ENCODE peak calls at places on chromosomes 4 and X, in seven cellular contexts. J is astrocyte of the spinal cord, H is dorsolateral prefrontal cortex, A is AG04450, V is fibroblast of the aortic adventitia, D is neural crest cell, K is AG09309. L is an unnamed sample.

GRCh38 chr4:47213539-47213938 is 182.2 kb downstream of the GABRB1 start:
- DNase-seq in V (no peak), A (no peak), H (no peak), J (no peak), D (no peak), K (no peak), L (no peak)

GRCh38 chrX:70592091-70592490 is 147.5 kb downstream of the DLG3 start:
- DNase-seq in V (peak; percentile 69), H (no peak), D (no peak), K (peak; percentile 27), A (peak; percentile 4), J (peak; percentile 43), L (peak; percentile 47)

GRCh38 chrX:14290335-14290734 is 239.0 kb upstream of the GLRA2 start:
- DNase-seq in H (no peak), D (no peak), A (no peak), J (no peak), V (no peak), K (no peak), L (no peak)

GRCh38 chrX:109774706-109775105 is 41.6 kb upstream of the ACSL4 start:
- DNase-seq in J (peak; percentile 33), V (peak; percentile 88), A (peak; percentile 20), D (no peak), K (peak; percentile 23), H (no peak), L (peak; percentile 73)

GRCh38 chr4:22987861-22988260 is 295.1 kb downstream of the GBA3 start:
- DNase-seq in H (no peak), J (peak; percentile 89), V (peak; percentile 60), K (no peak), D (no peak), A (no peak), L (peak; percentile 66)

GRCh38 chrX:153065389-153065788 is 6.9 kb upstream of the PNMA6A start:
- DNase-seq in V (no peak), K (no peak), A (no peak), D (no peak), J (no peak), H (no peak), L (no peak)

GRCh38 chr4:154399259-154399974 is 92.2 kb downstream of the DCHS2 start:
- DNase-seq in D (no peak), K (peak; percentile 35), V (peak; percentile 38), A (no peak), H (no peak), J (peak; percentile 40), L (peak; percentile 60)

GRCh38 chr4:147970003-147970402 is 238.1 kb downstream of the ARHGAP10 start:
- DNase-seq in A (no peak), H (no peak), K (no peak), D (no peak), J (no peak), V (no peak), L (no peak)

GRCh38 chr4:163515198-163515597 is 20.7 kb downstream of the TMA16 start:
- DNase-seq in H (no peak), D (no peak), A (no peak), V (no peak), K (no peak), J (no peak), L (no peak)

GRCh38 chrX:136541294-136541693 is 9.3 kb downstream of the VGLL1 start:
- DNase-seq in H (no peak), A (no peak), D (no peak), V (no peak), J (no peak), K (no peak), L (no peak)

GRCh38 chrX:40887476-40887875 is 152.1 kb upstream of the MED14 start:
- DNase-seq in H (no peak), V (no peak), J (no peak), A (no peak), D (no peak), K (no peak), L (peak; percentile 58)

GRCh38 chrX:39162322-39162721 is 361.1 kb downstream of the MID1IP1 start:
- DNase-seq in K (no peak), D (peak; percentile 29), H (no peak), V (no peak), A (no peak), J (no peak), L (no peak)

GRCh38 chrX:115709039-115709438 is 148.1 kb downstream of the PLS3 start:
- DNase-seq in A (no peak), D (no peak), V (no peak), J (no peak), H (no peak), K (no peak), L (no peak)

GRCh38 chr4:6971536-6972374 is 62.1 kb downstream of the TBC1D14 start:
- DNase-seq in A (no peak), H (no peak), K (no peak), V (no peak), J (no peak), D (no peak), L (no peak)

GRCh38 chr4:91471280-91471679 is 832.5 kb upstream of the GRID2 start:
- DNase-seq in D (no peak), H (peak; percentile 44), K (no peak), V (no peak), J (no peak), A (no peak), L (no peak)

GRCh38 chrX:153781428-153782047 is 697 bp downstream of the SRPK3 start:
- DNase-seq in A (no peak), H (no peak), D (no peak), K (no peak), J (no peak), V (no peak), L (no peak)

GRCh38 chr4:110508827-110509446 is 33.0 kb downstream of the ENPEP start:
- DNase-seq in J (peak; percentile 54), A (no peak), H (no peak), D (no peak), V (peak; percentile 68), K (no peak), L (peak; percentile 46)

GRCh38 chr4:94814237-94814636 is 56.5 kb downstream of the BMPR1B start:
- DNase-seq in J (no peak), V (no peak), K (no peak), D (no peak), A (no peak), H (no peak), L (peak; percentile 29)

GRCh38 chrX:19515615-19516105 is 352 bp upstream of the MAP3K15 start:
- DNase-seq in V (no peak), D (no peak), K (no peak), A (no peak), J (no peak), H (no peak), L (no peak)

GRCh38 chr4:142615324-142615665 is 230.8 kb downstream of the INPP4B start:
- DNase-seq in J (peak; percentile 46), K (peak; percentile 67), A (no peak), V (peak; percentile 85), D (no peak), H (no peak), L (peak; percentile 16)

GRCh38 chrX:66717926-66718325 is 79.0 kb upstream of the EDA2R start:
- DNase-seq in A (no peak), V (peak; percentile 6), H (no peak), K (no peak), D (no peak), J (no peak), L (no peak)

GRCh38 chr4:78647272-78647671 is 95.7 kb downstream of the ANXA3 start:
- DNase-seq in A (no peak), V (no peak), K (no peak), H (no peak), D (no peak), J (no peak), L (no peak)

GRCh38 chr4:1992468-1993168 is 16.2 kb downstream of the NELFA start:
- DNase-seq in D (no peak), A (no peak), V (peak; percentile 55), H (peak; percentile 56), K (no peak), J (no peak), L (no peak)
- TF ChIP-seq CTCF in D (no peak), A (no peak), V (peak; percentile 47), H (peak; percentile 29), K (no peak), J (peak; percentile 25), L (no peak)

GRCh38 chr4:175253184-175253902 is 335.2 kb downstream of the ADAM29 start:
- DNase-seq in H (no peak), K (no peak), J (no peak), A (no peak), D (no peak), V (no peak), L (no peak)
- TF ChIP-seq CTCF in H (no peak), K (peak; percentile 38), J (peak; percentile 32), A (no peak), D (peak; percentile 46), V (no peak), L (no peak)

DNA sequence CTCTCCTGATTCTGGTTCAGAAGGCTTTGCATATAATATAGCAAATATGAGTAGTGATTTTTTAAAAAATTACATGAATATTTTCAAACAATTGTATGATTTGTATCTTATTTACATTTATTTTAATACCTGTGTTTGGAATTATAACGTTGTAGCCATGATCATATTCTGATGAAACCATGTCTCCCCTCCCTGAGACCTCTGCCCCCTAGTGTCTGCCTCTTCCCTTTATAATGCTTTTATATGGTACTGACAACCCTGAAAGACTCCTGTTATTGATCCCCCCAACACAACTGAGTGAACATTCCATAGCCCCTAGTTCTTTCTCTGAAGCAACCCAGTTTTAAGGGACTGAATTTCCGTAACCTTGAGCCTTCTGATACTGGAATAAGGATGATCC is 187.4 kb downstream of the SOX3 start:
- DNase-seq in V (no peak), K (no peak), D (no peak), J (no peak), A (no peak), H (no peak), L (no peak)
- TF ChIP-seq CTCF in V (no peak), K (no peak), D (peak; percentile 31), J (no peak), A (no peak), H (no peak), L (no peak)

GRCh38 chr4:185036019-185036418 is 17.7 kb downstream of the HELT start:
- DNase-seq in J (no peak), A (no peak), H (no peak), V (no peak), D (no peak), K (no peak), L (no peak)
- TF ChIP-seq CTCF in J (no peak), A (no peak), H (no peak), V (no peak), D (no peak), K (no peak), L (no peak)

GRCh38 chr4:84171871-84172270 is 327.2 kb downstream of the NKX6-1 start:
- DNase-seq in J (no peak), H (no peak), D (no peak), K (no peak), V (no peak), A (no peak), L (no peak)

GRCh38 chr4:84166486-84166885 is 332.6 kb downstream of the NKX6-1 start:
- DNase-seq in J (no peak), K (no peak), D (no peak), H (no peak), A (no peak), V (no peak), L (no peak)

GRCh38 chr4:84167089-84167488 is 332.0 kb downstream of the NKX6-1 start:
- DNase-seq in J (no peak), A (no peak), H (no peak), D (no peak), K (no peak), V (no peak), L (no peak)

GRCh38 chr4:84167579-84167978 is 331.5 kb downstream of the NKX6-1 start:
- DNase-seq in D (no peak), J (no peak), A (no peak), K (no peak), V (no peak), H (no peak), L (no peak)
- TF ChIP-seq CTCF in D (peak; percentile 47), J (peak; percentile 5), A (peak; percentile 19), K (peak; percentile 18), V (no peak), H (no peak), L (no peak)

L was measured in AG10803.